ENCODE peak calls at places on chromosome 11, in four cellular contexts. One of them, this sample, is unnamed.

GRCh38 chr11:69488543-69488940 is 7.1 kb downstream of the LINC01488 start:
- DNase-seq in cardiac fibroblast: no peak
- DNase-seq in osteocyte: no peak
- DNase-seq in endodermal cell: no peak
- DNase-seq in this sample: no peak

GRCh38 chr11:88337342-88338222 is at the start of gene CTSC:
- DNase-seq in cardiac fibroblast: peak
- DNase-seq in osteocyte: peak
- DNase-seq in endodermal cell: peak
- DNase-seq in this sample: peak

GRCh38 chr11:83042966-83043711 is 28.6 kb downstream of the RAB30 start:
- DNase-seq in cardiac fibroblast: peak
- DNase-seq in osteocyte: no peak
- DNase-seq in endodermal cell: no peak
- DNase-seq in this sample: peak

GRCh38 chr11:65973439-65974110 is 12.0 kb downstream of the SART1 start:
- DNase-seq in cardiac fibroblast: no peak
- DNase-seq in osteocyte: no peak
- DNase-seq in endodermal cell: no peak
- DNase-seq in this sample: no peak

GRCh38 chr11:1750481-1750839 is at the start of gene IFITM10:
- DNase-seq in cardiac fibroblast: peak
- DNase-seq in osteocyte: peak
- DNase-seq in endodermal cell: no peak
- DNase-seq in this sample: no peak

GRCh38 chr11:2912498-2912897 is 16.7 kb downstream of the PHLDA2 start:
- DNase-seq in cardiac fibroblast: peak
- DNase-seq in osteocyte: peak
- DNase-seq in endodermal cell: peak
- DNase-seq in this sample: peak

GRCh38 chr11:45361551-45361950 is 75.4 kb upstream of the SYT13 start:
- DNase-seq in cardiac fibroblast: no peak
- DNase-seq in osteocyte: no peak
- DNase-seq in endodermal cell: peak
- DNase-seq in this sample: no peak

GRCh38 chr11:26045082-26045481 is 286.8 kb upstream of the ANO3 start:
- DNase-seq in cardiac fibroblast: no peak
- DNase-seq in osteocyte: no peak
- DNase-seq in endodermal cell: no peak
- DNase-seq in this sample: no peak

GRCh38 chr11:41281131-41281742 is 178.2 kb downstream of the LRRC4C start:
- DNase-seq in cardiac fibroblast: no peak
- DNase-seq in osteocyte: no peak
- DNase-seq in endodermal cell: no peak
- DNase-seq in this sample: peak

GRCh38 chr11:115128226-115128625 is 376.0 kb downstream of the CADM1 start:
- DNase-seq in cardiac fibroblast: no peak
- DNase-seq in osteocyte: no peak
- DNase-seq in endodermal cell: no peak
- DNase-seq in this sample: no peak

GRCh38 chr11:116461789-116462188 is 311.0 kb downstream of the BUD13 start:
- DNase-seq in cardiac fibroblast: no peak
- DNase-seq in osteocyte: no peak
- DNase-seq in endodermal cell: peak
- DNase-seq in this sample: no peak

GRCh38 chr11:9615031-9615451 is 41.6 kb downstream of the WEE1 start:
- DNase-seq in cardiac fibroblast: no peak
- DNase-seq in osteocyte: no peak
- DNase-seq in endodermal cell: no peak
- DNase-seq in this sample: no peak

GRCh38 chr11:62602141-62603071 is 741 bp upstream of the MTA2 start:
- DNase-seq in cardiac fibroblast: peak
- DNase-seq in osteocyte: no peak
- DNase-seq in endodermal cell: peak
- DNase-seq in this sample: peak

GRCh38 chr11:117884994-117885393 is 8.5 kb upstream of the FXYD6 start:
- DNase-seq in cardiac fibroblast: peak
- DNase-seq in osteocyte: peak
- DNase-seq in endodermal cell: peak
- DNase-seq in this sample: peak

GRCh38 chr11:116217441-116217840 is 555.3 kb downstream of the BUD13 start:
- DNase-seq in cardiac fibroblast: no peak
- DNase-seq in osteocyte: no peak
- DNase-seq in endodermal cell: no peak
- DNase-seq in this sample: no peak

GRCh38 chr11:58829736-58830135 is 14.8 kb downstream of the GLYATL2 start:
- DNase-seq in cardiac fibroblast: no peak
- DNase-seq in osteocyte: no peak
- DNase-seq in endodermal cell: no peak
- DNase-seq in this sample: peak

GRCh38 chr11:64644348-64645242 is 53.6 kb downstream of the SLC22A12 start:
- DNase-seq in cardiac fibroblast: no peak
- DNase-seq in osteocyte: no peak
- DNase-seq in endodermal cell: peak
- DNase-seq in this sample: no peak

GRCh38 chr11:120522736-120523135 is 11.2 kb downstream of the GRIK4 start:
- DNase-seq in cardiac fibroblast: no peak
- DNase-seq in osteocyte: no peak
- DNase-seq in endodermal cell: no peak
- DNase-seq in this sample: no peak

GRCh38 chr11:7617032-7617431 is 56.3 kb downstream of the CYB5R2 start:
- DNase-seq in cardiac fibroblast: no peak
- DNase-seq in osteocyte: no peak
- DNase-seq in endodermal cell: no peak
- DNase-seq in this sample: no peak

GRCh38 chr11:71305451-71306125 is 53.2 kb upstream of the SHANK2 start:
- DNase-seq in cardiac fibroblast: no peak
- DNase-seq in osteocyte: peak
- DNase-seq in endodermal cell: peak
- DNase-seq in this sample: no peak

GRCh38 chr11:31340903-31341572 is 28.5 kb downstream of the DCDC1 start:
- DNase-seq in cardiac fibroblast: peak
- DNase-seq in osteocyte: no peak
- DNase-seq in endodermal cell: peak
- DNase-seq in this sample: peak

GRCh38 chr11:3104961-3105790 is 48.0 kb upstream of the CARS1 start:
- DNase-seq in cardiac fibroblast: no peak
- DNase-seq in osteocyte: peak
- DNase-seq in endodermal cell: peak
- DNase-seq in this sample: no peak

GRCh38 chr11:108592591-108593213 is 866 bp downstream of the EXPH5 start:
- DNase-seq in cardiac fibroblast: no peak
- DNase-seq in osteocyte: no peak
- DNase-seq in endodermal cell: peak
- DNase-seq in this sample: no peak

GRCh38 chr11:6586434-6587359 is 16.7 kb downstream of the RRP8 start:
- DNase-seq in cardiac fibroblast: peak
- DNase-seq in osteocyte: peak
- DNase-seq in endodermal cell: peak
- DNase-seq in this sample: no peak

GRCh38 chr11:36243641-36244040 is 45.6 kb downstream of the COMMD9 start:
- DNase-seq in cardiac fibroblast: peak
- DNase-seq in osteocyte: no peak
- DNase-seq in endodermal cell: no peak
- DNase-seq in this sample: no peak

GRCh38 chr11:117456027-117456720 is 128.5 kb downstream of the CEP164 start:
- DNase-seq in cardiac fibroblast: no peak
- DNase-seq in osteocyte: no peak
- DNase-seq in endodermal cell: no peak
- DNase-seq in this sample: no peak

GRCh38 chr11:70725272-70725671 is 326.9 kb downstream of the CTTN start:
- DNase-seq in cardiac fibroblast: no peak
- DNase-seq in osteocyte: no peak
- DNase-seq in endodermal cell: no peak
- DNase-seq in this sample: no peak

GRCh38 chr11:47495856-47496217 is 46.9 kb upstream of the RAPSN start:
- DNase-seq in cardiac fibroblast: no peak
- DNase-seq in osteocyte: no peak
- DNase-seq in endodermal cell: no peak
- DNase-seq in this sample: no peak

GRCh38 chr11:111541209-111542061 is 915 bp downstream of the LAYN start:
- DNase-seq in cardiac fibroblast: peak
- DNase-seq in osteocyte: no peak
- DNase-seq in endodermal cell: peak
- DNase-seq in this sample: peak

GRCh38 chr11:68331338-68331947 is 19.1 kb downstream of the LRP5 start:
- DNase-seq in cardiac fibroblast: peak
- DNase-seq in osteocyte: no peak
- DNase-seq in endodermal cell: peak
- DNase-seq in this sample: no peak

GRCh38 chr11:2136952-2137201 is 2.3 kb downstream of the IGF2 start:
- DNase-seq in cardiac fibroblast: no peak
- DNase-seq in osteocyte: no peak
- DNase-seq in endodermal cell: no peak
- DNase-seq in this sample: no peak

GRCh38 chr11:86983071-86983488 is 27.9 kb upstream of the FZD4 start:
- DNase-seq in cardiac fibroblast: peak
- DNase-seq in osteocyte: no peak
- DNase-seq in endodermal cell: no peak
- DNase-seq in this sample: peak

GRCh38 chr11:11476499-11476898 is 123.4 kb upstream of the CSNK2A3 start:
- DNase-seq in cardiac fibroblast: no peak
- DNase-seq in osteocyte: no peak
- DNase-seq in endodermal cell: no peak
- DNase-seq in this sample: no peak

GRCh38 chr11:119764108-119764874 is 35.3 kb upstream of the NECTIN1 start:
- DNase-seq in cardiac fibroblast: peak
- DNase-seq in osteocyte: no peak
- DNase-seq in endodermal cell: peak
- DNase-seq in this sample: no peak

GRCh38 chr11:117621226-117621625 is 175.8 kb downstream of the DSCAML1 start:
- DNase-seq in cardiac fibroblast: peak
- DNase-seq in osteocyte: no peak
- DNase-seq in endodermal cell: no peak
- DNase-seq in this sample: peak

GRCh38 chr11:123308077-123308476 is 113.0 kb upstream of the CLMP start:
- DNase-seq in cardiac fibroblast: peak
- DNase-seq in osteocyte: no peak
- DNase-seq in endodermal cell: no peak
- DNase-seq in this sample: peak

GRCh38 chr11:9203715-9204311 is 61.3 kb downstream of the DENND5A start:
- DNase-seq in cardiac fibroblast: no peak
- DNase-seq in osteocyte: no peak
- DNase-seq in endodermal cell: peak
- DNase-seq in this sample: no peak

GRCh38 chr11:102615894-102616432 is 9.2 kb downstream of the MMP20 start:
- DNase-seq in cardiac fibroblast: no peak
- DNase-seq in osteocyte: no peak
- DNase-seq in endodermal cell: no peak
- DNase-seq in this sample: no peak

GRCh38 chr11:102617491-102618026 is 7.6 kb downstream of the MMP20 start:
- DNase-seq in cardiac fibroblast: no peak
- DNase-seq in osteocyte: no peak
- DNase-seq in endodermal cell: no peak
- DNase-seq in this sample: no peak

GRCh38 chr11:102615077-102615893 is 9.8 kb downstream of the MMP20 start:
- DNase-seq in cardiac fibroblast: no peak
- DNase-seq in osteocyte: no peak
- DNase-seq in endodermal cell: no peak
- DNase-seq in this sample: no peak

GRCh38 chr11:102613455-102613854 is 11.7 kb downstream of the MMP20 start:
- DNase-seq in cardiac fibroblast: no peak
- DNase-seq in osteocyte: no peak
- DNase-seq in endodermal cell: no peak
- DNase-seq in this sample: no peak

DNA sequence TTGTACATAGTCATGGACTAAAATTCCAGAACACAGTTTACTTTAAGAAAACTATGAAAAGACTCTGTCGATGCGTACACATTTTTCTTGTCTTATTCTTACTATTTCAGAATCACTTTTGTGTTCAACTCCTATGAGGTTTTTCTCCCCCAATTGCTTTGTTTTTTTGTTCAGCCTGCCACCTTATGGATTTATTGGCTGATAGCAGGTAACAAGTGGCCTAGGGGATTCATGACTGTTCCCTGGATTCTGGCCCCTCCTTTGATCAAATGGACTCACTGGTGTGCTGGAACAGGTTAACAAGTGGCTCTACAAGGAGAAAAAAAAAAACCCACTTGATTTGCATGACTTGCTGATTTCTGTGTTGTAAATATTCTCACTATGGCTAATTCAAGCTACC is 10.6 kb downstream of the MMP20 start:
- DNase-seq in cardiac fibroblast: no peak
- DNase-seq in osteocyte: no peak
- DNase-seq in endodermal cell: no peak
- DNase-seq in this sample: no peak
- TF ChIP-seq CTCF in cardiac fibroblast: no peak
- TF ChIP-seq CTCF in osteocyte: peak
- TF ChIP-seq CTCF in endodermal cell: peak
- TF ChIP-seq CTCF in this sample: no peak

GRCh38 chr11:95371147-95371546 is 140.1 kb upstream of the SESN3 start:
- DNase-seq in cardiac fibroblast: no peak
- DNase-seq in osteocyte: no peak
- DNase-seq in endodermal cell: no peak
- DNase-seq in this sample: no peak

GRCh38 chr11:95372097-95372656 is 141.2 kb upstream of the SESN3 start:
- DNase-seq in cardiac fibroblast: no peak
- DNase-seq in osteocyte: no peak
- DNase-seq in endodermal cell: no peak
- DNase-seq in this sample: no peak

GRCh38 chr11:95375451-95375850 is 144.4 kb upstream of the SESN3 start:
- DNase-seq in cardiac fibroblast: no peak
- DNase-seq in osteocyte: no peak
- DNase-seq in endodermal cell: no peak
- DNase-seq in this sample: no peak

GRCh38 chr11:95375881-95376280 is 144.9 kb upstream of the SESN3 start:
- DNase-seq in cardiac fibroblast: peak
- DNase-seq in osteocyte: no peak
- DNase-seq in endodermal cell: no peak
- DNase-seq in this sample: peak

DNA sequence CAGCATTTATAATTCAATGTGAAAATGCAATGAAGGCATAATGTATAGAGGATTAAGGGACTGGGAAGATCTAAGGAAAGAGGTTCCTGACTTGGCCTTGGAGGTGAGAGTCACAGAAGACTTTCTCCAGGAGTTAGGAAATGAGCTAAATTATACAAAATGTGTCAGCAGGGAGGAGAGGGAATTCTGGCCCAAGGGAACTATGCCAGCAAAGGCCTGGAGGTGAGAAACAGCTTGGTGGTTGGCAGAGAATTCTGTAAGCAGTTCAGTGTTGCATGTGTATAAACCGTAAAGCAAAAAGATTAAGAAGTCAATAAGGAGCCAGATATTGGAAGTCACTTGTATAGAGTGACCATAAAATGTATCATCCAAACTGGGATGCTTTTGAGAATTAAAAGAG is 142.2 kb upstream of the SESN3 start:
- DNase-seq in cardiac fibroblast: no peak
- DNase-seq in osteocyte: no peak
- DNase-seq in endodermal cell: no peak
- DNase-seq in this sample: no peak
- TF ChIP-seq CTCF in cardiac fibroblast: no peak
- TF ChIP-seq CTCF in osteocyte: no peak
- TF ChIP-seq CTCF in endodermal cell: no peak
- TF ChIP-seq CTCF in this sample: no peak

GRCh38 chr11:13487661-13488030 is 8.2 kb downstream of the PTH start:
- DNase-seq in cardiac fibroblast: peak
- DNase-seq in osteocyte: no peak
- DNase-seq in endodermal cell: peak
- DNase-seq in this sample: peak
- TF ChIP-seq CTCF in cardiac fibroblast: peak
- TF ChIP-seq CTCF in osteocyte: no peak
- TF ChIP-seq CTCF in endodermal cell: peak
- TF ChIP-seq CTCF in this sample: peak

GRCh38 chr11:133980665-133981064 is 23.9 kb upstream of the IGSF9B start:
- DNase-seq in cardiac fibroblast: no peak
- DNase-seq in osteocyte: no peak
- DNase-seq in endodermal cell: no peak
- DNase-seq in this sample: no peak
- TF ChIP-seq CTCF in cardiac fibroblast: no peak
- TF ChIP-seq CTCF in osteocyte: no peak
- TF ChIP-seq CTCF in endodermal cell: no peak
- TF ChIP-seq CTCF in this sample: no peak